ENCODE peak calls at places on chromosome 16, in five cellular contexts. D is PC-3, M is B cell, N is tibial artery, L is colonic mucosa. G is an unnamed sample.

GRCh38 chr16:19068237-19068815 is 912 bp downstream of the COQ7 start:
- DNase-seq in D (no peak), M (no peak), N (no peak), L (no peak), G (no peak)

GRCh38 chr16:66360624-66361324 is 5.7 kb upstream of the CDH5 start:
- DNase-seq in D (no peak), M (no peak), N (no peak), L (no peak), G (peak)

GRCh38 chr16:81487301-81487720 is 42.7 kb downstream of the CMIP start:
- DNase-seq in D (no peak), M (no peak), N (no peak), L (no peak), G (no peak)

GRCh38 chr16:5865231-5865630 is 767.6 kb upstream of the EEF2KMT start:
- DNase-seq in D (no peak), M (no peak), N (no peak), L (no peak), G (no peak)

GRCh38 chr16:46822270-46822669 is 8.7 kb downstream of the C16orf87 start:
- DNase-seq in D (no peak), M (no peak), N (no peak), L (no peak), G (no peak)

GRCh38 chr16:48810436-48810802 is 200.4 kb upstream of the N4BP1 start:
- DNase-seq in D (no peak), M (no peak), N (no peak), L (no peak), G (no peak)

GRCh38 chr16:50188619-50189136 is 35.6 kb downstream of the TENT4B start:
- DNase-seq in D (peak), M (no peak), N (no peak), L (no peak), G (no peak)

GRCh38 chr16:81790772-81791171 is 11.7 kb downstream of the PLCG2 start:
- DNase-seq in D (no peak), M (no peak), N (no peak), L (no peak), G (no peak)

GRCh38 chr16:25093208-25094061 is 18.1 kb upstream of the LCMT1 start:
- DNase-seq in D (no peak), M (no peak), N (no peak), L (no peak), G (no peak)

GRCh38 chr16:57689772-57690558 is 4.6 kb upstream of the DRC7 start:
- DNase-seq in D (no peak), M (peak), N (peak), L (no peak), G (peak)

GRCh38 chr16:49127103-49127502 is 154.5 kb downstream of the CBLN1 start:
- DNase-seq in D (peak), M (no peak), N (no peak), L (no peak), G (peak)

GRCh38 chr16:11224894-11225676 is 30.9 kb downstream of the SOCS1 start:
- DNase-seq in D (no peak), M (peak), N (no peak), L (peak), G (no peak)

GRCh38 chr16:76190480-76190879 is 86.7 kb upstream of the CNTNAP4 start:
- DNase-seq in D (no peak), M (no peak), N (no peak), L (no peak), G (no peak)

GRCh38 chr16:28935924-28936783 is 4.4 kb downstream of the CD19 start:
- DNase-seq in D (peak), M (peak), N (peak), L (peak), G (peak)

GRCh38 chr16:8581923-8582580 is 8.3 kb downstream of the TMEM114 start:
- DNase-seq in D (no peak), M (no peak), N (no peak), L (no peak), G (no peak)

GRCh38 chr16:49469930-49470451 is 96.4 kb downstream of the C16orf78 start:
- DNase-seq in D (no peak), M (no peak), N (peak), L (peak), G (no peak)

GRCh38 chr16:80375513-80375912 is 165.3 kb upstream of the DYNLRB2 start:
- DNase-seq in D (no peak), M (no peak), N (no peak), L (no peak), G (no peak)

GRCh38 chr16:11977206-11978041 is 890 bp downstream of the SNX29 start:
- DNase-seq in D (peak), M (no peak), N (peak), L (no peak), G (no peak)

GRCh38 chr16:49586466-49586865 is 212.9 kb downstream of the C16orf78 start:
- DNase-seq in D (no peak), M (no peak), N (peak), L (no peak), G (no peak)

GRCh38 chr16:4327782-4328579 is 12.1 kb downstream of the GLIS2 start:
- DNase-seq in D (no peak), M (peak), N (peak), L (peak), G (peak)

GRCh38 chr16:48597563-48598392 is 12.2 kb downstream of the N4BP1 start:
- DNase-seq in D (no peak), M (no peak), N (no peak), L (no peak), G (no peak)

GRCh38 chr16:72404299-72404698 is 232.3 kb upstream of the PMFBP1 start:
- DNase-seq in D (peak), M (no peak), N (no peak), L (no peak), G (no peak)

GRCh38 chr16:18966791-18967190 is 16.9 kb upstream of the TMC7 start:
- DNase-seq in D (no peak), M (no peak), N (no peak), L (no peak), G (no peak)

GRCh38 chr16:11087691-11088431 is 143.5 kb downstream of the CLEC16A start:
- DNase-seq in D (no peak), M (no peak), N (no peak), L (no peak), G (no peak)

GRCh38 chr16:10688291-10688690 is 6.4 kb downstream of the TEKT5 start:
- DNase-seq in D (peak), M (no peak), N (no peak), L (peak), G (no peak)

GRCh38 chr16:49911430-49911829 is 55.5 kb upstream of the ZNF423 start:
- DNase-seq in D (no peak), M (no peak), N (no peak), L (no peak), G (no peak)

GRCh38 chr16:17488506-17488905 is 17.7 kb upstream of the XYLT1 start:
- DNase-seq in D (no peak), M (no peak), N (no peak), L (no peak), G (no peak)

GRCh38 chr16:79008036-79008868 is 592.3 kb downstream of the MAF start:
- DNase-seq in D (no peak), M (no peak), N (no peak), L (no peak), G (no peak)

GRCh38 chr16:29665294-29666077 is 2.4 kb downstream of the SPN start:
- DNase-seq in D (no peak), M (no peak), N (no peak), L (no peak), G (no peak)

GRCh38 chr16:56780646-56781045 is 50.7 kb downstream of the NUP93 start:
- DNase-seq in D (no peak), M (no peak), N (no peak), L (no peak), G (no peak)

GRCh38 chr16:87543436-87544191 is 50.8 kb upstream of the ZCCHC14 start:
- DNase-seq in D (no peak), M (no peak), N (no peak), L (no peak), G (no peak)

GRCh38 chr16:22381392-22381791 is 7.0 kb upstream of the CDR2 start:
- DNase-seq in D (no peak), M (no peak), N (no peak), L (no peak), G (no peak)

GRCh38 chr16:397736-398332 is 835 bp downstream of the NME4 start:
- DNase-seq in D (peak), M (peak), N (peak), L (peak), G (peak)

GRCh38 chr16:47139561-47140185 is 4.1 kb downstream of the NETO2 start:
- DNase-seq in D (no peak), M (no peak), N (no peak), L (no peak), G (no peak)

GRCh38 chr16:66523861-66524354 is 26.0 kb downstream of the TK2 start:
- DNase-seq in D (no peak), M (peak), N (no peak), L (no peak), G (no peak)

GRCh38 chr16:89334988-89335802 is 117.7 kb downstream of the ZNF778 start:
- DNase-seq in D (no peak), M (no peak), N (peak), L (no peak), G (no peak)
- TF ChIP-seq CTCF in D (peak), M (no peak), N (no peak), L (no peak), G (no peak)

GRCh38 chr16:85566502-85567100 is 46.5 kb upstream of the GSE1 start:
- DNase-seq in D (no peak), M (no peak), N (no peak), L (peak), G (no peak)
- TF ChIP-seq CTCF in D (no peak), M (no peak), N (no peak), L (peak), G (no peak)

DNA sequence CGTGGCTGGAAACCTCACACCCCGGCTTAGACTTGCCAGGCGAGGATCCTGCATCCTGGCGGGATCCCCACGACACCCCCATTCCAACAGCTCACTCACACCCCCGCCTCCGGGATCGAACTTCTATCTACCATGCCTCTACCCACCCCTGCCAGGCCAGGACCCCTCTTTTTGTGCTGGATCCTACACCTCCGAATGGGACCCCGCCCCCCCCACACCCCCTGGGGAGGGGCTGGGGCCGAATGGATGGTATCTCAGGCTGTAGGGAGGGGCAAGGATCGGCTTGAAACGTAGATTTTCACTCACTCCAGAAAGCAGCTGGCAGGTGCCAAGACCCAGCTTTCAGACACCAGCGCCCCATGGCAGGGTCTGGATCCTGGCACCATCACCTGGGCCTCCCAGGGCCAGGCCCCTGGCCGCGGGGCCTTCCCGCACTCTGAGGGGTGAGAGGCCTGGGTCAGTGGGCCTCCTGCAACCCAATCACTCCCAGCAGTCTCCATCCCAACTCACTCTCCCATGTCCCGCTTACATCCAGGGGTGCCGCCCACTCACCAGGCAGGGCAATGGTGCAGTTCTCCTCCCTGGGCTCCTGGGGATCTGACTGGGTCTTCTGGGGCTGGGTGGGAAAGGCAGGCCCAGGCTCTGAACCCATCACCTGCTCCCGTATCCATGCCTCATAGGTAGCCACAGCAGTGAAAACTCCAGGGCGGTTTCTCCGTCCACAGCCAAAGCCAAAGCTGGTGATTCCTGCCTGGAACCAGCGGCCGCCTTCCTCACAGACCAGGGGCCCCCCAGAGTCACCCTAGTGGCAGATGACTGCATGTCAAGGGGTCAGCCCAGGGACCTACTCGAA is 6.6 kb downstream of the PRSS36 start:
- DNase-seq in D (no peak), M (no peak), N (no peak), L (peak), G (no peak)
- TF ChIP-seq CTCF in D (no peak), M (no peak), N (no peak), L (no peak), G (no peak)

DNA sequence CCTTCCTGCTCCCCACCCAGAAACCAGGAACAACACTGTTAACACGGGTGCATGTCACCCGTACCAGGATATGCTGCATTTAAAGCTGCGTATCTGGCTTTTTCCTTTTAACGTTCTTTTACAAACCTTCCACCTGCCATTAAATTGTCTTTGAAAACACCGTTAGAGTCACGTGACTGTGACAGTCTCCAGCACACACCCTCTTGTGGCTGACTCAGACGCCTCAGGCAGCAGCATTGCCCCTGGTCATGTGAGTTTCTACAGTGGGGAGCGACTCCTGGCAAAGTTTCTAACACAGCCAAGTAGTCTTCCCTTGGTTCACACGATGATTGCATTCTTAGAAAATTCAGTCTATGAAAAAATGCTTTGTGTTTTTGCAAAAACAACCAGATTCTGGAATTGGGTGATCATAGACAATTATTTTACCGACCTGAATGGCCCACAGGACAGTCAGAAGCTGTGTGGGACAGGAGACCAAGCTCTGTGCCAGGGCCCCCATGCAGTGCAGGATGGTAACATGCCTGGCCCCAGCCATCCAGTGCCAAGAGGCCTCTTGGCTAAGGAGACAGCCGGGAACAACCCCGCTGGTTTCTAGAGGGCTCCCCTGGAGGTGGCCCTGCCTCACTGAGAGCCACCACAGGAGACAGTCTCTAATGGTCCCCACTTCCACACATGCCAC is 199.1 kb downstream of the KATNIP start:
- DNase-seq in D (peak), M (no peak), N (no peak), L (peak), G (peak)
- TF ChIP-seq CTCF in D (no peak), M (no peak), N (no peak), L (peak), G (no peak)

G was measured in endothelial cell.